ENCODE peak calls at places on chromosome 3, in ten cellular contexts. One of them, this sample, is unnamed.

GRCh38 chr3:57068437-57069089 is 8.1 kb downstream of the SPATA12 start:
- DNase-seq in heart left ventricle: no peak
- DNase-seq in uterus: peak
- DNase-seq in GM12878: peak
- DNase-seq in epithelial cell of esophagus: peak
- DNase-seq in colonic mucosa: peak
- DNase-seq in astrocyte of the spinal cord: peak
- DNase-seq in HFF-Myc: peak
- DNase-seq in GM23338: no peak
- DNase-seq in stomach: no peak
- DNase-seq in this sample: no peak

GRCh38 chr3:183490653-183491052 is 62.2 kb upstream of the MCF2L2 start:
- DNase-seq in heart left ventricle: no peak
- DNase-seq in uterus: no peak
- DNase-seq in GM12878: no peak
- DNase-seq in epithelial cell of esophagus: peak
- DNase-seq in colonic mucosa: peak
- DNase-seq in astrocyte of the spinal cord: peak
- DNase-seq in HFF-Myc: no peak
- DNase-seq in GM23338: peak
- DNase-seq in stomach: peak
- DNase-seq in this sample: no peak

GRCh38 chr3:143850877-143851276 is 2.6 kb upstream of the SLC9A9 start:
- DNase-seq in heart left ventricle: no peak
- DNase-seq in uterus: no peak
- DNase-seq in GM12878: no peak
- DNase-seq in epithelial cell of esophagus: peak
- DNase-seq in colonic mucosa: no peak
- DNase-seq in astrocyte of the spinal cord: no peak
- DNase-seq in HFF-Myc: no peak
- DNase-seq in GM23338: no peak
- DNase-seq in stomach: no peak
- DNase-seq in this sample: no peak

GRCh38 chr3:48503406-48504050 is 446 bp downstream of the SHISA5 start:
- DNase-seq in heart left ventricle: peak
- DNase-seq in uterus: peak
- DNase-seq in GM12878: no peak
- DNase-seq in epithelial cell of esophagus: peak
- DNase-seq in colonic mucosa: peak
- DNase-seq in astrocyte of the spinal cord: peak
- DNase-seq in HFF-Myc: no peak
- DNase-seq in GM23338: peak
- DNase-seq in stomach: peak
- DNase-seq in this sample: no peak

GRCh38 chr3:149917124-149917667 is 53.5 kb downstream of the PFN2 start:
- DNase-seq in heart left ventricle: no peak
- DNase-seq in uterus: no peak
- DNase-seq in GM12878: no peak
- DNase-seq in epithelial cell of esophagus: no peak
- DNase-seq in colonic mucosa: no peak
- DNase-seq in astrocyte of the spinal cord: no peak
- DNase-seq in HFF-Myc: no peak
- DNase-seq in GM23338: no peak
- DNase-seq in stomach: no peak
- DNase-seq in this sample: no peak

GRCh38 chr3:42369304-42369703 is 41.1 kb downstream of the LYZL4 start:
- DNase-seq in heart left ventricle: no peak
- DNase-seq in uterus: peak
- DNase-seq in GM12878: no peak
- DNase-seq in epithelial cell of esophagus: no peak
- DNase-seq in colonic mucosa: no peak
- DNase-seq in astrocyte of the spinal cord: peak
- DNase-seq in HFF-Myc: no peak
- DNase-seq in GM23338: peak
- DNase-seq in stomach: peak
- DNase-seq in this sample: peak

GRCh38 chr3:126557415-126557745 is 1.4 kb downstream of the C3orf22 start:
- DNase-seq in heart left ventricle: peak
- DNase-seq in uterus: peak
- DNase-seq in GM12878: no peak
- DNase-seq in epithelial cell of esophagus: no peak
- DNase-seq in colonic mucosa: peak
- DNase-seq in astrocyte of the spinal cord: no peak
- DNase-seq in HFF-Myc: no peak
- DNase-seq in GM23338: no peak
- DNase-seq in stomach: peak
- DNase-seq in this sample: peak

GRCh38 chr3:119304201-119304713 is 10.1 kb downstream of the ARHGAP31 start:
- DNase-seq in heart left ventricle: no peak
- DNase-seq in uterus: no peak
- DNase-seq in GM12878: no peak
- DNase-seq in epithelial cell of esophagus: no peak
- DNase-seq in colonic mucosa: no peak
- DNase-seq in astrocyte of the spinal cord: peak
- DNase-seq in HFF-Myc: no peak
- DNase-seq in GM23338: no peak
- DNase-seq in stomach: no peak
- DNase-seq in this sample: no peak

DNA sequence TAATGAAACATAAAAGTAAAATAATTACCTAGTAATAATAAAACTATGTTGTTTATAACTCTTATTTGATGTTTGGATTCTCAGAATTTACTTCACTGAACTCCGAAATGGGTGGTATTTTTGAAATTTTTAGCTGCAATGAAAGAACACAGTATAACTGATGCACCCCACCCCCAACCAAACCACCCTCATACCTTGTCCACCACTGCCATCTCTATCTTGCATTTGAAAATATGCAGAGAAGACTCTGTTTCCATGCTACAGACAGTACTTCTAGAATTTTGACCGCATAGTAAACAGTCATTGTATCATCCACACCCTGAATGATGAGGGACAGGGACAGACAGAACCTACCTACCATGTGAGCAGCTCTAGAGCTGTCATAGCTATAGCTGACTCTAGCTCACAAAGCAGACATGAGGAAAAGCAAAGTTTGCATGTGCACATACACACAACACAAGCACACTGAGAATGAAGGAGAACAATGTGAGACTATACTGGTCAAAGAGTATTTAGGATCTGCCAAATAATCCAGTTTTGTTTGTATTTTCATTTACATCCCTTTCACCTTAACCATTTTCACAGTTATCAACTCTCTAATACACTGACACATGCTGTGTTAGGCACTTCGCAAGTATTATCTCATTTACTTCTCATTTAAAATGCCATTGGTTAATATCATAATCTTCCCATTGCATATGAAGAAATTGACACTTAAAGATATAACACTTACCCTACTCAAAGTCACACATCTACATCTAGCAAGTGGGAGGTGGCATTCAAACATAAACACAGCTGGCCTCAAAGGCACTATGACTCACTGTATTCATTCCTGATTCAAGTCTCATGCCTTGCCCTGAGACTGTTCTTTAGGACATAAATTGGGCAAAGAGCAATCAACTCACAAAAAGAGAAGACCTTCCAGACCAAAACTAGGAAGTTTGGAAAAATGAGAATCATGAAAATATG is 1014.7 kb upstream of the CFAP20DC start:
- DNase-seq in heart left ventricle: no peak
- DNase-seq in uterus: no peak
- DNase-seq in GM12878: no peak
- DNase-seq in epithelial cell of esophagus: peak
- DNase-seq in colonic mucosa: no peak
- DNase-seq in astrocyte of the spinal cord: peak
- DNase-seq in HFF-Myc: no peak
- DNase-seq in GM23338: no peak
- DNase-seq in stomach: no peak
- DNase-seq in this sample: no peak
- H3K4me3 ChIP-seq in heart left ventricle: no peak
- H3K4me3 ChIP-seq in uterus: no peak
- H3K4me3 ChIP-seq in GM12878: no peak
- H3K4me3 ChIP-seq in epithelial cell of esophagus: no peak
- H3K4me3 ChIP-seq in colonic mucosa: no peak
- H3K4me3 ChIP-seq in astrocyte of the spinal cord: no peak
- H3K4me3 ChIP-seq in HFF-Myc: no peak
- H3K4me3 ChIP-seq in GM23338: no peak
- H3K4me3 ChIP-seq in stomach: no peak
- H3K4me3 ChIP-seq in this sample: no peak

DNA sequence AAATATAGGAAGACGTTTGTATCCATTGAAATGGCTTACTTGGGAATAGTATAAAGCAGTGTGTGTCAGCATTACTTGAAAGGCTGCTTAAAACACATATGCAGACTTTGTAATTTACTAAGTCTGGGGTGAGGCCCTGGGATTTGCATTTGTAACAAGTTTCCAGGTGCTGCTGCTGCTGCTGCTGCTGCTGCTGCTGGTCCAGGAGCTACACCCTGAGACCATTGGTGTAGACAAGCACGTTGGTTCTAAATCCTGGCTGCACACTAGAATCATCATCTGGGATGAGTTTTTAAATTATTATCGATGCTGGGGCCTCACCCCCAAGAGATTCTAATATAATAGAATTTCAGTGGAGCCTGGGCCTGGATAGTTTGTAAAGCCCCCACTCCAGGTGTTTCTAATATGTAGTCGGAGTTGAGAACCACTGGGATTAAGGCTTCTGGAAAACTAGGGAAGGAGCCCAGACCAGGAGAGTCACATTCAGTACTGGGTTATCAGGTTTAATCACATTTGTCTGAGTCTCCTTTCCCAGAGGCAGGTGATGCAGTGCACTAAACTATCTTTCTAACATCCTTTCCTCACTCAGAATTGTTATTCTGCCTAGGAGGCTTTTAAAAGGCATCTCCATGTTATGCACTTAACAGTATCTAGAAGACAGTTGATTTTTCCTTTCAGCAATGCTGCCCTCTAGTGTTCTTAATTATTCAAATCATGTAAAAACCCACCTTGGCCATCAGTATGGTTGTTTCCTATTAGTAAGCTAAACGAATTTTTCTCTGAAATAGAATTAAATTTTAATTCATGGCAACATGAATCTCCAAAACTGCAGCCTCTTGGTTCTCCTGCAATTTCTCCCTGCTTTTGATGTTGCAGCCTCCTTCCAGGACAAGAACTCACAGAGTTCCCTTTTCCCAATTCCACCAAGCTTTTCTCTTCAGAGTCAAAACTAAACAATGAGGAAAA is 45.4 kb downstream of the SSR3 start:
- DNase-seq in heart left ventricle: no peak
- DNase-seq in uterus: no peak
- DNase-seq in GM12878: no peak
- DNase-seq in epithelial cell of esophagus: peak
- DNase-seq in colonic mucosa: no peak
- DNase-seq in astrocyte of the spinal cord: peak
- DNase-seq in HFF-Myc: no peak
- DNase-seq in GM23338: peak
- DNase-seq in stomach: no peak
- DNase-seq in this sample: no peak
- TF ChIP-seq CTCF in heart left ventricle: peak
- TF ChIP-seq CTCF in uterus: peak
- TF ChIP-seq CTCF in GM12878: peak
- TF ChIP-seq CTCF in epithelial cell of esophagus: peak
- TF ChIP-seq CTCF in colonic mucosa: peak
- TF ChIP-seq CTCF in astrocyte of the spinal cord: no peak
- TF ChIP-seq CTCF in HFF-Myc: peak
- TF ChIP-seq CTCF in GM23338: peak
- TF ChIP-seq CTCF in stomach: peak
- TF ChIP-seq CTCF in this sample: no peak

GRCh38 chr3:69008980-69009379 is 4.5 kb downstream of the EOGT start:
- DNase-seq in heart left ventricle: no peak
- DNase-seq in uterus: no peak
- DNase-seq in GM12878: no peak
- DNase-seq in epithelial cell of esophagus: no peak
- DNase-seq in colonic mucosa: no peak
- DNase-seq in astrocyte of the spinal cord: no peak
- DNase-seq in HFF-Myc: no peak
- DNase-seq in GM23338: peak
- DNase-seq in stomach: no peak
- DNase-seq in this sample: no peak

GRCh38 chr3:69011331-69011730 is 2.2 kb downstream of the EOGT start:
- DNase-seq in heart left ventricle: no peak
- DNase-seq in uterus: no peak
- DNase-seq in GM12878: no peak
- DNase-seq in epithelial cell of esophagus: peak
- DNase-seq in colonic mucosa: no peak
- DNase-seq in astrocyte of the spinal cord: no peak
- DNase-seq in HFF-Myc: no peak
- DNase-seq in GM23338: no peak
- DNase-seq in stomach: no peak
- DNase-seq in this sample: no peak

GRCh38 chr3:69012111-69012835 is 1.2 kb downstream of the EOGT start:
- DNase-seq in heart left ventricle: no peak
- DNase-seq in uterus: peak
- DNase-seq in GM12878: no peak
- DNase-seq in epithelial cell of esophagus: peak
- DNase-seq in colonic mucosa: peak
- DNase-seq in astrocyte of the spinal cord: no peak
- DNase-seq in HFF-Myc: peak
- DNase-seq in GM23338: peak
- DNase-seq in stomach: no peak
- DNase-seq in this sample: peak

GRCh38 chr3:69012836-69013255 is 638 bp downstream of the EOGT start:
- DNase-seq in heart left ventricle: peak
- DNase-seq in uterus: peak
- DNase-seq in GM12878: no peak
- DNase-seq in epithelial cell of esophagus: no peak
- DNase-seq in colonic mucosa: peak
- DNase-seq in astrocyte of the spinal cord: peak
- DNase-seq in HFF-Myc: no peak
- DNase-seq in GM23338: peak
- DNase-seq in stomach: peak
- DNase-seq in this sample: peak

DNA sequence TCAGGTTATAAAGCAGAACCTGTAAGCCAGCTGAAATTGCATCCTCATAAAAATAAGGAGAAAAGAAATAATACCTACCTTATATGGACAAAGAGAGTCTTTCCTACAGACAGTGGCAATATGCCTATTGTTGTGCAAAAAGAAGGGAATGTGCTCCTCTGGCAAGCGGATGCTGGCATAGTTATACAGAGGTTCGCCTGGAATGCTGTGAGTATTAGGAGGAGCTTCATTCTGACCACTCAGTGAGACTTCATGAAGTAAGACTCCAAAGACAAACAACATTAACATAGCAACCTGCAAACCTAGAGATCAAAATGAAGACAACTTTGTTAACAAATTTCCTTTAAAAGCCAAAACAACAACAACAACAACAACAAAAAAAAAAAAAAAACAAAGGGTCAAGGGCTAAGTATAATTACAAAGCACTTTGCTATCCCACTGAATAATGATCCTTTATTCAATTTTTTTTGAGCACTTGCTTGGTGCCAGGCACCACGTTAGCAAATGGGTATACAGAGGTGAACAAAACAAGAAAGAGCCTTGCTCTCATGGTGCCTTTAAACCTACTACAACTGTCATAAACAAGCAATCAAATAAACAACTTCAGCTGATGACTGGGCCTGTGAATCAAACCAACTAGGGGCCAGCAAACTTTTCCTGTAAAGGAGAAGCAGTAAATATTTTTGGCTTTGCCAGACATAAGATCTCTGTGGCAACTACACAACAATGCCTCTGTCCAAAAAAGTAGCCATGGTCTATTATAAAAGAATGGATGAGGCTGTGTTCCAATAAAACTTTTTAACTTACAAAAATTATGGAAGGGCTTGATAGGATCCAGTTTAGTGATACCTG is 3.7 kb downstream of the EOGT start:
- DNase-seq in heart left ventricle: no peak
- DNase-seq in uterus: peak
- DNase-seq in GM12878: no peak
- DNase-seq in epithelial cell of esophagus: peak
- DNase-seq in colonic mucosa: no peak
- DNase-seq in astrocyte of the spinal cord: peak
- DNase-seq in HFF-Myc: peak
- DNase-seq in GM23338: peak
- DNase-seq in stomach: no peak
- DNase-seq in this sample: no peak
- H3K4me3 ChIP-seq in heart left ventricle: peak
- H3K4me3 ChIP-seq in uterus: no peak
- H3K4me3 ChIP-seq in GM12878: no peak
- H3K4me3 ChIP-seq in epithelial cell of esophagus: no peak
- H3K4me3 ChIP-seq in colonic mucosa: no peak
- H3K4me3 ChIP-seq in astrocyte of the spinal cord: no peak
- H3K4me3 ChIP-seq in HFF-Myc: no peak
- H3K4me3 ChIP-seq in GM23338: no peak
- H3K4me3 ChIP-seq in stomach: no peak
- H3K4me3 ChIP-seq in this sample: peak

GRCh38 chr3:98359993-98360675 is 6.5 kb downstream of the OR5K4 start:
- DNase-seq in heart left ventricle: no peak
- DNase-seq in uterus: no peak
- DNase-seq in GM12878: peak
- DNase-seq in epithelial cell of esophagus: peak
- DNase-seq in colonic mucosa: no peak
- DNase-seq in astrocyte of the spinal cord: no peak
- DNase-seq in HFF-Myc: no peak
- DNase-seq in GM23338: peak
- DNase-seq in stomach: no peak
- DNase-seq in this sample: no peak
- TF ChIP-seq CTCF in heart left ventricle: no peak
- TF ChIP-seq CTCF in uterus: no peak
- TF ChIP-seq CTCF in GM12878: peak
- TF ChIP-seq CTCF in epithelial cell of esophagus: no peak
- TF ChIP-seq CTCF in colonic mucosa: no peak
- TF ChIP-seq CTCF in astrocyte of the spinal cord: no peak
- TF ChIP-seq CTCF in HFF-Myc: no peak
- TF ChIP-seq CTCF in GM23338: peak
- TF ChIP-seq CTCF in stomach: no peak
- TF ChIP-seq CTCF in this sample: no peak

This sample was measured in coronary artery.